ENCODE peak calls at places on chromosomes 5 and 9, in seven cellular contexts. One of them, this sample, is unnamed.

GRCh38 chr9:88947581-88948573 is 43.4 kb upstream of the S1PR3 start:
- DNase-seq in HEK293T: no peak
- DNase-seq in astrocyte: peak; percentile 68
- DNase-seq in WTC11: no peak
- DNase-seq in glomerular endothelial cell: no peak
- DNase-seq in aorta: no peak
- DNase-seq in non-pigmented ciliary epithelial cell: no peak
- DNase-seq in this sample: peak; percentile 19

GRCh38 chr5:153569036-153569435 is 78.6 kb downstream of the GRIA1 start:
- DNase-seq in HEK293T: no peak
- DNase-seq in astrocyte: no peak
- DNase-seq in WTC11: no peak
- DNase-seq in glomerular endothelial cell: no peak
- DNase-seq in aorta: no peak
- DNase-seq in non-pigmented ciliary epithelial cell: no peak
- DNase-seq in this sample: no peak

GRCh38 chr5:141338538-141339306 is at the start of gene PCDHGA2:
- DNase-seq in HEK293T: peak; percentile 20
- DNase-seq in astrocyte: peak; percentile 28
- DNase-seq in WTC11: peak; percentile 60
- DNase-seq in glomerular endothelial cell: no peak
- DNase-seq in aorta: no peak
- DNase-seq in non-pigmented ciliary epithelial cell: no peak
- DNase-seq in this sample: peak; percentile 16

GRCh38 chr5:32618962-32619361 is 33.6 kb downstream of the SUB1 start:
- DNase-seq in HEK293T: no peak
- DNase-seq in astrocyte: no peak
- DNase-seq in WTC11: no peak
- DNase-seq in glomerular endothelial cell: no peak
- DNase-seq in aorta: no peak
- DNase-seq in non-pigmented ciliary epithelial cell: no peak
- DNase-seq in this sample: no peak

GRCh38 chr5:33854733-33855151 is 37.0 kb downstream of the ADAMTS12 start:
- DNase-seq in HEK293T: no peak
- DNase-seq in astrocyte: peak; percentile 88
- DNase-seq in WTC11: no peak
- DNase-seq in glomerular endothelial cell: no peak
- DNase-seq in aorta: no peak
- DNase-seq in non-pigmented ciliary epithelial cell: peak; percentile 91
- DNase-seq in this sample: peak; percentile 55

GRCh38 chr5:135243194-135244191 is 155.5 kb downstream of the MACROH2A1 start:
- DNase-seq in HEK293T: no peak
- DNase-seq in astrocyte: no peak
- DNase-seq in WTC11: no peak
- DNase-seq in glomerular endothelial cell: no peak
- DNase-seq in aorta: no peak
- DNase-seq in non-pigmented ciliary epithelial cell: no peak
- DNase-seq in this sample: no peak

GRCh38 chr5:154059039-154059430 is 20.3 kb downstream of the MFAP3 start:
- DNase-seq in HEK293T: no peak
- DNase-seq in astrocyte: no peak
- DNase-seq in WTC11: no peak
- DNase-seq in glomerular endothelial cell: no peak
- DNase-seq in aorta: no peak
- DNase-seq in non-pigmented ciliary epithelial cell: no peak
- DNase-seq in this sample: no peak

GRCh38 chr5:133750356-133750755 is 138.0 kb upstream of the FSTL4 start:
- DNase-seq in HEK293T: no peak
- DNase-seq in astrocyte: no peak
- DNase-seq in WTC11: no peak
- DNase-seq in glomerular endothelial cell: no peak
- DNase-seq in aorta: no peak
- DNase-seq in non-pigmented ciliary epithelial cell: no peak
- DNase-seq in this sample: no peak

GRCh38 chr9:33225319-33226152 is 14.4 kb upstream of the SPINK4 start:
- DNase-seq in HEK293T: peak; percentile 60
- DNase-seq in astrocyte: peak; percentile 59
- DNase-seq in WTC11: peak; percentile 52
- DNase-seq in glomerular endothelial cell: peak; percentile 82
- DNase-seq in aorta: no peak
- DNase-seq in non-pigmented ciliary epithelial cell: peak; percentile 37
- DNase-seq in this sample: peak; percentile 69

GRCh38 chr5:174344335-174344734 is 298.8 kb downstream of the NSG2 start:
- DNase-seq in HEK293T: no peak
- DNase-seq in astrocyte: no peak
- DNase-seq in WTC11: no peak
- DNase-seq in glomerular endothelial cell: no peak
- DNase-seq in aorta: no peak
- DNase-seq in non-pigmented ciliary epithelial cell: no peak
- DNase-seq in this sample: no peak

GRCh38 chr5:143851383-143851782 is 39.4 kb downstream of the HMHB1 start:
- DNase-seq in HEK293T: no peak
- DNase-seq in astrocyte: no peak
- DNase-seq in WTC11: no peak
- DNase-seq in glomerular endothelial cell: no peak
- DNase-seq in aorta: no peak
- DNase-seq in non-pigmented ciliary epithelial cell: no peak
- DNase-seq in this sample: no peak

GRCh38 chr5:20974423-20974822 is 986.4 kb upstream of the CDH18 start:
- DNase-seq in HEK293T: peak; percentile 10
- DNase-seq in astrocyte: peak; percentile 20
- DNase-seq in WTC11: no peak
- DNase-seq in glomerular endothelial cell: no peak
- DNase-seq in aorta: no peak
- DNase-seq in non-pigmented ciliary epithelial cell: no peak
- DNase-seq in this sample: no peak

GRCh38 chr9:16241231-16241630 is 629.2 kb downstream of the BNC2 start:
- DNase-seq in HEK293T: no peak
- DNase-seq in astrocyte: peak; percentile 56
- DNase-seq in WTC11: no peak
- DNase-seq in glomerular endothelial cell: no peak
- DNase-seq in aorta: no peak
- DNase-seq in non-pigmented ciliary epithelial cell: no peak
- DNase-seq in this sample: peak; percentile 25

GRCh38 chr5:34767127-34767526 is 71.8 kb upstream of the TTC23L start:
- DNase-seq in HEK293T: no peak
- DNase-seq in astrocyte: no peak
- DNase-seq in WTC11: no peak
- DNase-seq in glomerular endothelial cell: no peak
- DNase-seq in aorta: no peak
- DNase-seq in non-pigmented ciliary epithelial cell: no peak
- DNase-seq in this sample: no peak

GRCh38 chr5:131595088-131596033 is 39.7 kb downstream of the RAPGEF6 start:
- DNase-seq in HEK293T: no peak
- DNase-seq in astrocyte: no peak
- DNase-seq in WTC11: no peak
- DNase-seq in glomerular endothelial cell: no peak
- DNase-seq in aorta: no peak
- DNase-seq in non-pigmented ciliary epithelial cell: no peak
- DNase-seq in this sample: no peak

GRCh38 chr5:155066886-155067595 is 53.5 kb downstream of the KIF4B start:
- DNase-seq in HEK293T: no peak
- DNase-seq in astrocyte: no peak
- DNase-seq in WTC11: no peak
- DNase-seq in glomerular endothelial cell: no peak
- DNase-seq in aorta: no peak
- DNase-seq in non-pigmented ciliary epithelial cell: no peak
- DNase-seq in this sample: no peak

GRCh38 chr5:54495027-54495426 is 22.5 kb upstream of the SNX18 start:
- DNase-seq in HEK293T: no peak
- DNase-seq in astrocyte: no peak
- DNase-seq in WTC11: no peak
- DNase-seq in glomerular endothelial cell: no peak
- DNase-seq in aorta: no peak
- DNase-seq in non-pigmented ciliary epithelial cell: no peak
- DNase-seq in this sample: no peak

GRCh38 chr9:124510650-124511425 is 3.6 kb upstream of the NR5A1 start:
- DNase-seq in HEK293T: no peak
- DNase-seq in astrocyte: no peak
- DNase-seq in WTC11: no peak
- DNase-seq in glomerular endothelial cell: no peak
- DNase-seq in aorta: no peak
- DNase-seq in non-pigmented ciliary epithelial cell: no peak
- DNase-seq in this sample: no peak

GRCh38 chr5:156981481-156981880 is 18.5 kb upstream of the TIMD4 start:
- DNase-seq in HEK293T: no peak
- DNase-seq in astrocyte: no peak
- DNase-seq in WTC11: no peak
- DNase-seq in glomerular endothelial cell: no peak
- DNase-seq in aorta: no peak
- DNase-seq in non-pigmented ciliary epithelial cell: no peak
- DNase-seq in this sample: no peak

GRCh38 chr9:7961076-7961475 is 161.5 kb upstream of the DMAC1 start:
- DNase-seq in HEK293T: no peak
- DNase-seq in astrocyte: no peak
- DNase-seq in WTC11: no peak
- DNase-seq in glomerular endothelial cell: no peak
- DNase-seq in aorta: no peak
- DNase-seq in non-pigmented ciliary epithelial cell: no peak
- DNase-seq in this sample: no peak

GRCh38 chr9:89879711-89880110 is 274.9 kb downstream of the GADD45G start:
- DNase-seq in HEK293T: no peak
- DNase-seq in astrocyte: no peak
- DNase-seq in WTC11: no peak
- DNase-seq in glomerular endothelial cell: no peak
- DNase-seq in aorta: peak; percentile 76
- DNase-seq in non-pigmented ciliary epithelial cell: no peak
- DNase-seq in this sample: no peak

GRCh38 chr5:129379406-129379805 is 80.7 kb upstream of the ADAMTS19 start:
- DNase-seq in HEK293T: no peak
- DNase-seq in astrocyte: peak; percentile 25
- DNase-seq in WTC11: no peak
- DNase-seq in glomerular endothelial cell: no peak
- DNase-seq in aorta: no peak
- DNase-seq in non-pigmented ciliary epithelial cell: no peak
- DNase-seq in this sample: no peak

GRCh38 chr5:35089688-35090314 is 42.1 kb upstream of the AGXT2 start:
- DNase-seq in HEK293T: peak; percentile 61
- DNase-seq in astrocyte: peak; percentile 44
- DNase-seq in WTC11: peak; percentile 73
- DNase-seq in glomerular endothelial cell: no peak
- DNase-seq in aorta: no peak
- DNase-seq in non-pigmented ciliary epithelial cell: peak; percentile 31
- DNase-seq in this sample: peak; percentile 66

GRCh38 chr5:40165789-40166728 is 513.7 kb upstream of the PTGER4 start:
- DNase-seq in HEK293T: no peak
- DNase-seq in astrocyte: no peak
- DNase-seq in WTC11: no peak
- DNase-seq in glomerular endothelial cell: no peak
- DNase-seq in aorta: no peak
- DNase-seq in non-pigmented ciliary epithelial cell: no peak
- DNase-seq in this sample: no peak